ENCODE peak calls at places on chromosomes 13 and 19, in seven cellular contexts. U, O, S, J, C, T and Q are unnamed samples.

GRCh38 chr19:4369888-4370260 is 26.5 kb downstream of the MPND start:
- DNase-seq in U (no peak), O (no peak), S (no peak), J (no peak), C (no peak), T (no peak), Q (peak; percentile 37)

GRCh38 chr13:77298403-77298802 is 28.5 kb downstream of the MYCBP2 start:
- DNase-seq in U (no peak), O (no peak), S (no peak), J (no peak), C (no peak), T (no peak), Q (no peak)

GRCh38 chr19:52997975-52998374 is 15.7 kb upstream of the ERVV-1 start:
- DNase-seq in U (no peak), O (no peak), S (no peak), J (no peak), C (no peak), T (no peak), Q (no peak)

GRCh38 chr13:40191186-40191980 is 475.1 kb downstream of the FOXO1 start:
- DNase-seq in U (no peak), O (peak; percentile 71), S (no peak), J (no peak), C (no peak), T (no peak), Q (no peak)

GRCh38 chr13:43316997-43317396 is 293.6 kb downstream of the DNAJC15 start:
- DNase-seq in U (peak; percentile 14), O (no peak), S (peak; percentile 19), J (no peak), C (no peak), T (no peak), Q (no peak)

GRCh38 chr19:29711584-29712132 is 3.4 kb downstream of the C19orf12 start:
- DNase-seq in U (no peak), O (no peak), S (no peak), J (no peak), C (no peak), T (no peak), Q (no peak)

GRCh38 chr19:2247433-2248101 is 1.6 kb upstream of the AMH start:
- DNase-seq in U (no peak), O (no peak), S (no peak), J (no peak), C (no peak), T (no peak), Q (no peak)

GRCh38 chr13:23701646-23702045 is 131.4 kb downstream of the TNFRSF19 start:
- DNase-seq in U (peak; percentile 77), O (peak; percentile 81), S (peak; percentile 89), J (no peak), C (no peak), T (no peak), Q (no peak)

GRCh38 chr13:39531646-39532045 is 71.3 kb downstream of the LHFPL6 start:
- DNase-seq in U (no peak), O (no peak), S (no peak), J (peak; percentile 40), C (no peak), T (no peak), Q (no peak)

GRCh38 chr19:3625996-3626472 is 556 bp downstream of the CACTIN start:
- DNase-seq in U (no peak), O (no peak), S (no peak), J (no peak), C (no peak), T (no peak), Q (no peak)

GRCh38 chr19:30046522-30046921 is 104.5 kb downstream of the URI1 start:
- DNase-seq in U (no peak), O (no peak), S (no peak), J (peak; percentile 36), C (peak; percentile 48), T (peak; percentile 4), Q (no peak)

GRCh38 chr19:49564616-49565045 is 15.7 kb downstream of the NOSIP start:
- DNase-seq in U (no peak), O (no peak), S (no peak), J (no peak), C (no peak), T (no peak), Q (no peak)

GRCh38 chr13:110685305-110685704 is 20.6 kb downstream of the CARS2 start:
- DNase-seq in U (no peak), O (peak; percentile 11), S (peak; percentile 61), J (no peak), C (no peak), T (no peak), Q (no peak)

GRCh38 chr13:99018418-99019180 is 40.7 kb upstream of the DOCK9 start:
- DNase-seq in U (no peak), O (no peak), S (no peak), J (peak; percentile 35), C (no peak), T (no peak), Q (no peak)

DNA sequence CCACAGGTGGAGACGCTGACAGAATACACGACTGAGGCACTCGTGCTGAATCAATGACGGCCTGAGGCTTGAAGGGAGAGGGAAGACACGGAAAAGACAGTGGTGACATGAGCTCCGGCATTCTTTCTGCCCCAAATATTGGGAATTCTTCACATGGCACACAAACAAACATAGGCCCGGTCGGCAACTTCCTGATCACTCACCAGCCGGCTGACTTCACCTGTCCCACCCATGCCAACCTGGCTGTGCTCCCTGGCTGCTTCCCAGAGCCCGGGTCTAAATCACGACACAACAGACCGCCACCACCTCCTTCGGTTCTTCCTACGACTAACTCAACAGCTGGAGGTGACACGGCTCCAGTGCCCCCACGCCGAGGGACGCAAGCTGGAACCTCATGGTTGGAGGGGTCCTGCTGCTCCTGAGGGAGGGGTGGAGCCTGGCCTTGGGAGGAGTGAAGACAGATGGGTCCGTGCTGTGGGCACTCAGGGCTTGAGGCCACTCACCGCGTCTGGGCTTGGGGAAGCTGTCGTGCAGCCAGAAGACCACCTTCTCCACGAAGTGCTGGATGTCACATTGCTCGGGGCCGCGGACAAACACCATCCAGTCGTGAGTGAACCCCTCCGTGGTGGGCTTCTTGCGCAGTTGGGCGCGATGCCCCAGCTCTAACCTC is 9.6 kb downstream of the MLLT1 start:
- DNase-seq in U (no peak), O (no peak), S (no peak), J (peak; percentile 33), C (no peak), T (no peak), Q (no peak)
- TF ChIP-seq CTCF in U (no peak), O (no peak), S (no peak), J (no peak), C (no peak), T (no peak), Q (no peak)

GRCh38 chr13:102724923-102725322 is 30.1 kb upstream of the METTL21C start:
- DNase-seq in U (no peak), O (no peak), S (no peak), J (peak; percentile 56), C (peak; percentile 42), T (no peak), Q (no peak)
- TF ChIP-seq CTCF in U (peak; percentile 66), O (peak; percentile 4), S (peak; percentile 52), J (peak; percentile 68), C (peak; percentile 59), T (peak; percentile 58), Q (no peak)

GRCh38 chr19:39845621-39846175 is 481 bp downstream of the FBL start:
- DNase-seq in U (no peak), O (no peak), S (no peak), J (no peak), C (no peak), T (peak; percentile 84), Q (peak; percentile 31)
- TF ChIP-seq CTCF in U (no peak), O (no peak), S (no peak), J (no peak), C (no peak), T (no peak), Q (no peak)

GRCh38 chr19:31350033-31350692 is 927 bp upstream of the TSHZ3 start:
- DNase-seq in U (no peak), O (peak; percentile 70), S (peak; percentile 69), J (no peak), C (no peak), T (no peak), Q (peak; percentile 51)

GRCh38 chr19:31350693-31351211 is 1.5 kb upstream of the TSHZ3 start:
- DNase-seq in U (no peak), O (peak; percentile 74), S (peak; percentile 48), J (peak; percentile 22), C (peak; percentile 24), T (no peak), Q (peak; percentile 76)

GRCh38 chr19:31352782-31353651 is 3.8 kb upstream of the TSHZ3 start:
- DNase-seq in U (no peak), O (no peak), S (no peak), J (no peak), C (no peak), T (no peak), Q (peak; percentile 42)

GRCh38 chr19:31352296-31352781 is 3.1 kb upstream of the TSHZ3 start:
- DNase-seq in U (no peak), O (no peak), S (no peak), J (no peak), C (no peak), T (no peak), Q (no peak)

DNA sequence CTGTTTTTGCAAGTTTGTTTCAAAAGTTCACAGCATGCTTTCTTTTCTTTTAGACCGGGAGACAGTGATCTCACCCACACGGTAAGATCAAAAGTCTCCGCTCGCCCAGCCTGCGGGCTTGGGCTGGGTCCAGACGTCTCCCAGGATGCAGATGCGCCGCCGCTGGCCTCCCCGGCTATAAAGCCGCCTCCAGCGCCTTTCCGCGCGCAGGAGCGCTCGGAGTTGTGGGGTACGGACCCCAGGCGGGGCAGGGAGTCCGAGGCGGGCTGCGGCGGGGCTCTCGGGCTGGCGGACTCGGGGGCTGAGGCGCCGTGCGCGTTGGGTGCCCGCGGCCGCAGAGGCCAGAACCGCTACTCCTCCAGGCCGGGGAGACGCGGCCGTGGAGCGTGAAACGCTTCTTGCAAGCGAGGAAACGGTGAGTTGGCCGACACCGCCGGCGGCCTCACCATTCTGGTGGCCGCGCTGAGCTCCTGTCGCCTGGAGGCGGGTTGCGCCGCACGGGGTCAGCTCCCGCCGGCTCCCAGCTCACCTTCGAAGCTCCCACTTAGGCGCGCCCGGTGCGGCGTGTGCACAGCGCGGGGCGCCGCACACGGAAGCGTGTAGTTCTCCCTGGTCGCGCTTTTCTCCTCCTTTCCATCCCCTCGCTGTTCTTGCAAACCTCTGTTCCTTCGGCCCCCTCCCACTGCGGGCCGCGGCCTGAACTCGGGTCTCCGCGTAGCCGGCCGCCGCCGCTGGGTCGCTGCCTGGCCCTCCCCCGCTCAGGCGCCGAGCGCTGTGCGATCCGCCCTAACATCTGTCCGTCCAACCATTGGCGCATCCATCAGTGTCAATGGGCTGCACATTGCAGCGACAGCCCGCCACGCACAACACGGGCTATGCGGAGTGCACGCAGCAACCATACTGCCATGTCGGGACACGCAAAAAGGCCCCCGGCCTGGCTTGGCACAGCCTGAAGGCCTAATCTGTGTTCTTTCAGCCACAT is 2.3 kb upstream of the TSHZ3 start:
- DNase-seq in U (no peak), O (no peak), S (peak; percentile 51), J (peak; percentile 15), C (peak; percentile 33), T (no peak), Q (peak; percentile 53)
- TF ChIP-seq CTCF in U (no peak), O (no peak), S (no peak), J (no peak), C (no peak), T (no peak), Q (no peak)

GRCh38 chr19:38538793-38539528 is 78.8 kb downstream of the MAP4K1 start:
- DNase-seq in U (no peak), O (no peak), S (no peak), J (no peak), C (no peak), T (no peak), Q (no peak)
- TF ChIP-seq CTCF in U (no peak), O (no peak), S (no peak), J (no peak), C (no peak), T (no peak), Q (no peak)

GRCh38 chr13:106520205-106521004 is 15.1 kb downstream of the EFNB2 start:
- DNase-seq in U (no peak), O (no peak), S (no peak), J (peak; percentile 16), C (peak; percentile 2), T (no peak), Q (no peak)
- TF ChIP-seq CTCF in U (peak; percentile 33), O (peak; percentile 56), S (peak; percentile 42), J (peak; percentile 46), C (peak; percentile 35), T (peak; percentile 35), Q (no peak)